ENCODE peak calls at places on chromosomes 13 and 19, in four cellular contexts. I is colonic mucosa, A is endodermal cell, E is adipocyte. B is an unnamed sample.

GRCh38 chr19:3604987-3605343 is 1.7 kb downstream of the TBXA2R start:
- DNase-seq in I (no peak), A (no peak), E (no peak), B (no peak)

GRCh38 chr13:23467048-23467931 is 33.8 kb upstream of the SACS start:
- DNase-seq in I (no peak), A (peak), E (peak), B (no peak)

GRCh38 chr19:18875726-18876125 is 20.2 kb downstream of the CERS1 start:
- DNase-seq in I (no peak), A (no peak), E (peak), B (no peak)

GRCh38 chr19:10339380-10339960 is at the start of gene ICAM3:
- DNase-seq in I (peak), A (peak), E (no peak), B (no peak)

GRCh38 chr19:17424743-17425365 is 5.0 kb downstream of the MVB12A start:
- DNase-seq in I (peak), A (peak), E (peak), B (no peak)

GRCh38 chr19:45778010-45778671 is 4.1 kb downstream of the DMPK start:
- DNase-seq in I (no peak), A (no peak), E (no peak), B (no peak)

GRCh38 chr13:67619346-67619745 is 389.2 kb upstream of the PCDH9 start:
- DNase-seq in I (no peak), A (no peak), E (peak), B (no peak)

GRCh38 chr13:51920786-51921185 is 59.0 kb downstream of the CCDC70 start:
- DNase-seq in I (no peak), A (no peak), E (no peak), B (no peak)

DNA sequence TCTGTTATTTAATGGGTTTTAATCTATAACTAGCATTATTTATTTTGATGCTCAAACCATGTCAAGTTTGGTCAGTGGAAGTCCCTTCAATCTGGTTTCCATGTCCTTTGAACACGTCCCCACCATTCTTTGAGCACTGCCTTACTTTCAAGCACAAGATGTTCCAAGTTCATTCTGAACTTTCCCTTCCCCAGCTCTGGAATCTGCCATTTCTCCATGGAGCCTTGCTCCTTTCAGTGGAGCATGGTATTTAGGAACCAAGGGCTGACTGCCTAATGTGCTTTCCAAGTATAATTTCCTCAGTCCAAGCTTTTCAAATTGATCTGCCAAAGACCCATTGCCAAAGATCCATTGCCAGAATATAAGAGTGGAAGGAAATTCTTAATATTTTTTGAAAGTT is 1.1 kb upstream of the ZNF546 start:
- DNase-seq in I (no peak), A (no peak), E (no peak), B (no peak)
- H3K4me3 ChIP-seq in I (no peak), A (peak), E (peak), B (peak)

GRCh38 chr13:113122571-113123225 is at the start of gene F10:
- DNase-seq in I (peak), A (peak), E (peak), B (no peak)

GRCh38 chr13:113124211-113125025 is 1.8 kb downstream of the F10 start:
- DNase-seq in I (no peak), A (no peak), E (no peak), B (no peak)

GRCh38 chr13:113121928-113122420 is 625 bp upstream of the F10 start:
- DNase-seq in I (no peak), A (no peak), E (no peak), B (no peak)

GRCh38 chr13:113121183-113121927 is 1.2 kb upstream of the F10 start:
- DNase-seq in I (no peak), A (peak), E (no peak), B (no peak)

GRCh38 chr13:113123226-113124150 is 889 bp downstream of the F10 start:
- DNase-seq in I (no peak), A (peak), E (no peak), B (no peak)
- H3K9ac ChIP-seq in I (no peak), A (no peak), E (peak), B (no peak)

GRCh38 chr19:48837586-48838191 is 1.4 kb upstream of the HSD17B14 start:
- DNase-seq in I (no peak), A (peak), E (no peak), B (no peak)
- H3K4me3 ChIP-seq in I (no peak), A (peak), E (no peak), B (peak)

DNA sequence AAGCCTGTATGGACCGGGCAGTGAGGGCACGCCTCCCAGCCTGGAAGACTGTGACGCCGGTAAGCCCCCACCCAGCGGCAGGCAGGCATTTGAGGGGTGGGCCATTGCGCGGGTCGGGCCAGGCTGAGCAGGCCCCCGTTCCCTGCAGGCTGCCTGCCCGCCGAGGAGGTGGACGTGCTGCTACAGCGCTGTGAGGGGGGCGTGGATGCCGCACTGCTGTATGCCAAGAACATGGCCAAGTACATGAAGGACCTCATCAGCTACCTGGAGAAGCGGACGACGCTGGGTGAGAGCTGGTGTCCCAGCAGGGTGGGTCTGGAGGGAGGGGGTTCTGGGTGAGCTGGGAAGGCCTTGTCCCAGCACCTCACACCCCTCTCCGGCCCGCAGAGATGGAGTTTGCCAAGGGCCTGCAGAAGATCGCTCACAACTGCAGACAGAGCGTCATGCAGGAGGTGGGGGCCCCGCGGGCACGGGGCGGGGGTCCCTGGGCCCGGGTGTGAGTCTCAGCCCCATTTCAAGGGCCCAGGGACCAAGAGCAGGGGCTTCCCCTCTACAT is 7.1 kb downstream of the ARHGAP45 start:
- DNase-seq in I (no peak), A (no peak), E (no peak), B (no peak)
- H3K9ac ChIP-seq in I (no peak), A (no peak), E (no peak), B (no peak)

GRCh38 chr19:55279773-55280643 is at the start of gene HSPBP1:
- DNase-seq in I (peak), A (peak), E (peak), B (peak)

GRCh38 chr19:55284405-55285058 is 735 bp downstream of the BRSK1 start:
- DNase-seq in I (no peak), A (peak), E (peak), B (no peak)

GRCh38 chr19:55287361-55288079 is 3.7 kb downstream of the BRSK1 start:
- DNase-seq in I (no peak), A (no peak), E (no peak), B (no peak)

GRCh38 chr19:55285225-55285890 is 1.6 kb downstream of the BRSK1 start:
- DNase-seq in I (no peak), A (no peak), E (peak), B (no peak)

GRCh38 chr19:55283548-55284393 is at the start of gene BRSK1:
- DNase-seq in I (no peak), A (peak), E (peak), B (no peak)
- H3K4me3 ChIP-seq in I (peak), A (peak), E (no peak), B (peak)